ENCODE peak calls at places on chromosomes 1 and 21, in six cellular contexts. One of them, this sample, is unnamed.

GRCh38 chr1:32250893-32251716 is at the start of gene LCK:
- DNase-seq in neuronal stem cell: no peak
- DNase-seq in H1: peak
- DNase-seq in IMR-90: no peak
- DNase-seq in trophoblast cell: no peak
- DNase-seq in mesendoderm: no peak
- DNase-seq in this sample: no peak

GRCh38 chr1:180270767-180271639 is 40.9 kb downstream of the LHX4 start:
- DNase-seq in IMR-90: peak
- DNase-seq in neuronal stem cell: no peak
- DNase-seq in trophoblast cell: peak
- DNase-seq in mesendoderm: no peak
- DNase-seq in H1: peak
- DNase-seq in this sample: peak

GRCh38 chr1:205284420-205285144 is 37.0 kb downstream of the NUAK2 start:
- DNase-seq in trophoblast cell: peak
- DNase-seq in IMR-90: peak
- DNase-seq in mesendoderm: peak
- DNase-seq in neuronal stem cell: peak
- DNase-seq in H1: peak
- DNase-seq in this sample: peak

GRCh38 chr1:10980841-10981727 is 31.4 kb upstream of the TARDBP start:
- DNase-seq in neuronal stem cell: peak
- DNase-seq in trophoblast cell: no peak
- DNase-seq in mesendoderm: no peak
- DNase-seq in IMR-90: no peak
- DNase-seq in H1: no peak
- DNase-seq in this sample: no peak

GRCh38 chr1:183734600-183735036 is 70.3 kb upstream of the RGL1 start:
- DNase-seq in trophoblast cell: peak
- DNase-seq in mesendoderm: peak
- DNase-seq in neuronal stem cell: peak
- DNase-seq in H1: no peak
- DNase-seq in IMR-90: peak
- DNase-seq in this sample: peak

GRCh38 chr1:156551866-156552265 is 20.5 kb downstream of the IQGAP3 start:
- DNase-seq in neuronal stem cell: no peak
- DNase-seq in H1: no peak
- DNase-seq in IMR-90: peak
- DNase-seq in mesendoderm: no peak
- DNase-seq in trophoblast cell: peak
- DNase-seq in this sample: peak

GRCh38 chr1:53642607-53643006 is 96.4 kb downstream of the GLIS1 start:
- DNase-seq in mesendoderm: no peak
- DNase-seq in neuronal stem cell: no peak
- DNase-seq in IMR-90: no peak
- DNase-seq in H1: no peak
- DNase-seq in trophoblast cell: no peak
- DNase-seq in this sample: no peak

GRCh38 chr1:156372265-156372586 is 3.2 kb downstream of the RHBG start:
- DNase-seq in H1: no peak
- DNase-seq in mesendoderm: no peak
- DNase-seq in neuronal stem cell: no peak
- DNase-seq in IMR-90: no peak
- DNase-seq in trophoblast cell: no peak
- DNase-seq in this sample: no peak

GRCh38 chr1:164240081-164240480 is 318.9 kb upstream of the PBX1 start:
- DNase-seq in neuronal stem cell: no peak
- DNase-seq in H1: no peak
- DNase-seq in mesendoderm: peak
- DNase-seq in IMR-90: no peak
- DNase-seq in trophoblast cell: no peak
- DNase-seq in this sample: no peak

GRCh38 chr21:30818837-30819236 is 5.8 kb upstream of the KRTAP8-1 start:
- DNase-seq in neuronal stem cell: no peak
- DNase-seq in IMR-90: no peak
- DNase-seq in H1: no peak
- DNase-seq in trophoblast cell: no peak
- DNase-seq in mesendoderm: no peak
- DNase-seq in this sample: no peak
- H3K4me3 ChIP-seq in neuronal stem cell: no peak
- H3K4me3 ChIP-seq in IMR-90: no peak
- H3K4me3 ChIP-seq in H1: no peak
- H3K4me3 ChIP-seq in trophoblast cell: no peak
- H3K4me3 ChIP-seq in mesendoderm: no peak
- H3K4me3 ChIP-seq in this sample: no peak

GRCh38 chr21:46412521-46413364 is 45.9 kb upstream of the DIP2A start:
- DNase-seq in mesendoderm: no peak
- DNase-seq in neuronal stem cell: no peak
- DNase-seq in H1: no peak
- DNase-seq in IMR-90: no peak
- DNase-seq in trophoblast cell: no peak
- DNase-seq in this sample: no peak
- H2AK5ac ChIP-seq in mesendoderm: no peak
- H2AK5ac ChIP-seq in neuronal stem cell: peak
- H2AK5ac ChIP-seq in H1: no peak
- H2AK5ac ChIP-seq in IMR-90: no peak
- H2AK5ac ChIP-seq in trophoblast cell: no peak
- H2AK5ac ChIP-seq in this sample: no peak

GRCh38 chr1:16366722-16367257 is at the start of gene SZRD1:
- DNase-seq in IMR-90: peak
- DNase-seq in mesendoderm: peak
- DNase-seq in trophoblast cell: peak
- DNase-seq in H1: peak
- DNase-seq in neuronal stem cell: peak
- DNase-seq in this sample: peak
- H2BK5ac ChIP-seq in IMR-90: peak
- H2BK5ac ChIP-seq in mesendoderm: peak
- H2BK5ac ChIP-seq in trophoblast cell: peak
- H2BK5ac ChIP-seq in H1: peak
- H2BK5ac ChIP-seq in neuronal stem cell: peak
- H2BK5ac ChIP-seq in this sample: peak

GRCh38 chr1:149925751-149926150 is 1.9 kb downstream of the SF3B4 start:
- DNase-seq in mesendoderm: no peak
- DNase-seq in IMR-90: no peak
- DNase-seq in neuronal stem cell: no peak
- DNase-seq in H1: no peak
- DNase-seq in trophoblast cell: no peak
- DNase-seq in this sample: no peak
- H3K4me3 ChIP-seq in mesendoderm: no peak
- H3K4me3 ChIP-seq in IMR-90: no peak
- H3K4me3 ChIP-seq in neuronal stem cell: peak
- H3K4me3 ChIP-seq in H1: no peak
- H3K4me3 ChIP-seq in trophoblast cell: no peak
- H3K4me3 ChIP-seq in this sample: no peak

GRCh38 chr1:214445846-214446614 is 105.4 kb downstream of the PTPN14 start:
- DNase-seq in trophoblast cell: peak
- DNase-seq in mesendoderm: peak
- DNase-seq in neuronal stem cell: no peak
- DNase-seq in H1: no peak
- DNase-seq in IMR-90: peak
- DNase-seq in this sample: peak

GRCh38 chr1:214447557-214447871 is 103.9 kb downstream of the PTPN14 start:
- DNase-seq in IMR-90: no peak
- DNase-seq in mesendoderm: no peak
- DNase-seq in neuronal stem cell: no peak
- DNase-seq in H1: no peak
- DNase-seq in trophoblast cell: peak
- DNase-seq in this sample: peak

GRCh38 chr1:214444159-214444939 is 107.1 kb downstream of the PTPN14 start:
- DNase-seq in neuronal stem cell: no peak
- DNase-seq in mesendoderm: no peak
- DNase-seq in IMR-90: no peak
- DNase-seq in trophoblast cell: no peak
- DNase-seq in H1: no peak
- DNase-seq in this sample: no peak

GRCh38 chr1:214446772-214447556 is 104.4 kb downstream of the PTPN14 start:
- DNase-seq in mesendoderm: peak
- DNase-seq in H1: peak
- DNase-seq in trophoblast cell: peak
- DNase-seq in IMR-90: peak
- DNase-seq in neuronal stem cell: no peak
- DNase-seq in this sample: peak

GRCh38 chr1:214445201-214445600 is 106.2 kb downstream of the PTPN14 start:
- DNase-seq in H1: no peak
- DNase-seq in mesendoderm: no peak
- DNase-seq in IMR-90: no peak
- DNase-seq in neuronal stem cell: no peak
- DNase-seq in trophoblast cell: no peak
- DNase-seq in this sample: peak
- H2AK5ac ChIP-seq in H1: peak
- H2AK5ac ChIP-seq in mesendoderm: peak
- H2AK5ac ChIP-seq in IMR-90: peak
- H2AK5ac ChIP-seq in neuronal stem cell: no peak
- H2AK5ac ChIP-seq in trophoblast cell: peak
- H2AK5ac ChIP-seq in this sample: peak

GRCh38 chr1:111752186-111752585 is 3.5 kb upstream of the DDX20 start:
- DNase-seq in IMR-90: no peak
- DNase-seq in neuronal stem cell: no peak
- DNase-seq in H1: no peak
- DNase-seq in mesendoderm: no peak
- DNase-seq in trophoblast cell: no peak
- DNase-seq in this sample: no peak

GRCh38 chr1:111758373-111758772 is 2.7 kb downstream of the DDX20 start:
- DNase-seq in neuronal stem cell: no peak
- DNase-seq in trophoblast cell: no peak
- DNase-seq in IMR-90: no peak
- DNase-seq in H1: no peak
- DNase-seq in mesendoderm: peak
- DNase-seq in this sample: peak

GRCh38 chr1:111756124-111756513 is 418 bp downstream of the DDX20 start:
- DNase-seq in H1: no peak
- DNase-seq in neuronal stem cell: no peak
- DNase-seq in trophoblast cell: no peak
- DNase-seq in mesendoderm: no peak
- DNase-seq in IMR-90: no peak
- DNase-seq in this sample: no peak

GRCh38 chr1:111755321-111756123 is at the start of gene DDX20:
- DNase-seq in H1: peak
- DNase-seq in mesendoderm: peak
- DNase-seq in neuronal stem cell: peak
- DNase-seq in trophoblast cell: peak
- DNase-seq in IMR-90: peak
- DNase-seq in this sample: peak

GRCh38 chr1:111754964-111755320 is 759 bp upstream of the DDX20 start:
- DNase-seq in IMR-90: peak
- DNase-seq in mesendoderm: peak
- DNase-seq in trophoblast cell: peak
- DNase-seq in H1: no peak
- DNase-seq in neuronal stem cell: no peak
- DNase-seq in this sample: peak
- H2BK5ac ChIP-seq in IMR-90: peak
- H2BK5ac ChIP-seq in mesendoderm: no peak
- H2BK5ac ChIP-seq in trophoblast cell: no peak
- H2BK5ac ChIP-seq in H1: peak
- H2BK5ac ChIP-seq in neuronal stem cell: no peak
- H2BK5ac ChIP-seq in this sample: no peak

GRCh38 chr1:51237714-51238403 is 1.8 kb downstream of the RNF11 start:
- DNase-seq in H1: no peak
- DNase-seq in trophoblast cell: peak
- DNase-seq in neuronal stem cell: peak
- DNase-seq in IMR-90: peak
- DNase-seq in mesendoderm: peak
- DNase-seq in this sample: peak
- H3K4me3 ChIP-seq in H1: peak
- H3K4me3 ChIP-seq in trophoblast cell: no peak
- H3K4me3 ChIP-seq in neuronal stem cell: peak
- H3K4me3 ChIP-seq in IMR-90: peak
- H3K4me3 ChIP-seq in mesendoderm: peak
- H3K4me3 ChIP-seq in this sample: peak

This sample was measured in mesenchymal stem cell.